ENCODE peak calls at places on chromosome 21, in six cellular contexts. One of them, this sample, is unnamed.
A peak's percentile ranks its signal among the peaks of the same experiment; 100 is the strongest.

GRCh38 chr21:35868005-35868868 is 192.1 kb downstream of the SETD4 start:
- DNase-seq in lung: no peak
- DNase-seq in AG09309: no peak
- DNase-seq in fibroblast of pulmonary artery: no peak
- DNase-seq in H9: no peak
- DNase-seq in BE2C: no peak
- DNase-seq in this sample: no peak

GRCh38 chr21:42107881-42108553 is 36.9 kb downstream of the UMODL1 start:
- DNase-seq in lung: peak; percentile 65
- DNase-seq in AG09309: no peak
- DNase-seq in fibroblast of pulmonary artery: peak; percentile 62
- DNase-seq in H9: peak; percentile 85
- DNase-seq in BE2C: peak; percentile 69
- DNase-seq in this sample: peak; percentile 90

GRCh38 chr21:41439245-41439644 is 13.2 kb downstream of the MX1 start:
- DNase-seq in lung: no peak
- DNase-seq in AG09309: no peak
- DNase-seq in fibroblast of pulmonary artery: no peak
- DNase-seq in H9: no peak
- DNase-seq in BE2C: no peak
- DNase-seq in this sample: no peak

GRCh38 chr21:14058566-14058965 is 152.2 kb downstream of the LIPI start:
- DNase-seq in lung: no peak
- DNase-seq in AG09309: no peak
- DNase-seq in fibroblast of pulmonary artery: no peak
- DNase-seq in H9: no peak
- DNase-seq in BE2C: no peak
- DNase-seq in this sample: no peak

GRCh38 chr21:41759214-41759840 is 7.5 kb downstream of the RIPK4 start:
- DNase-seq in lung: no peak
- DNase-seq in AG09309: no peak
- DNase-seq in fibroblast of pulmonary artery: no peak
- DNase-seq in H9: no peak
- DNase-seq in BE2C: no peak
- DNase-seq in this sample: no peak

GRCh38 chr21:39348040-39348354 is 891 bp downstream of the HMGN1 start:
- DNase-seq in lung: no peak
- DNase-seq in AG09309: no peak
- DNase-seq in fibroblast of pulmonary artery: no peak
- DNase-seq in H9: no peak
- DNase-seq in BE2C: no peak
- DNase-seq in this sample: no peak

GRCh38 chr21:41817228-41817627 is 50.4 kb upstream of the RIPK4 start:
- DNase-seq in lung: peak; percentile 44
- DNase-seq in AG09309: peak; percentile 55
- DNase-seq in fibroblast of pulmonary artery: peak; percentile 67
- DNase-seq in H9: peak; percentile 57
- DNase-seq in BE2C: peak; percentile 55
- DNase-seq in this sample: peak; percentile 89

GRCh38 chr21:39660191-39660590 is 47.5 kb downstream of the B3GALT5 start:
- DNase-seq in lung: no peak
- DNase-seq in AG09309: peak; percentile 16
- DNase-seq in fibroblast of pulmonary artery: peak; percentile 28
- DNase-seq in H9: no peak
- DNase-seq in BE2C: peak; percentile 22
- DNase-seq in this sample: no peak

GRCh38 chr21:15645830-15646229 is 84.0 kb upstream of the USP25 start:
- DNase-seq in lung: no peak
- DNase-seq in AG09309: no peak
- DNase-seq in fibroblast of pulmonary artery: no peak
- DNase-seq in H9: no peak
- DNase-seq in BE2C: no peak
- DNase-seq in this sample: no peak

GRCh38 chr21:41023936-41024335 is 144.0 kb upstream of the BACE2 start:
- DNase-seq in lung: no peak
- DNase-seq in AG09309: no peak
- DNase-seq in fibroblast of pulmonary artery: no peak
- DNase-seq in H9: no peak
- DNase-seq in BE2C: no peak
- DNase-seq in this sample: no peak

GRCh38 chr21:15441060-15441493 is 288.7 kb upstream of the USP25 start:
- DNase-seq in lung: no peak
- DNase-seq in AG09309: no peak
- DNase-seq in fibroblast of pulmonary artery: no peak
- DNase-seq in H9: no peak
- DNase-seq in BE2C: no peak
- DNase-seq in this sample: no peak

GRCh38 chr21:30831194-30831765 is 1.7 kb upstream of the KRTAP7-1 start:
- DNase-seq in lung: no peak
- DNase-seq in AG09309: no peak
- DNase-seq in fibroblast of pulmonary artery: peak; percentile 10
- DNase-seq in H9: peak; percentile 53
- DNase-seq in BE2C: peak; percentile 40
- DNase-seq in this sample: peak; percentile 20

GRCh38 chr21:41318218-41318617 is 1.6 kb downstream of the FAM3B start:
- DNase-seq in lung: no peak
- DNase-seq in AG09309: no peak
- DNase-seq in fibroblast of pulmonary artery: no peak
- DNase-seq in H9: no peak
- DNase-seq in BE2C: no peak
- DNase-seq in this sample: no peak

GRCh38 chr21:31172328-31172727 is 134.1 kb upstream of the KRTAP19-8 start:
- DNase-seq in lung: no peak
- DNase-seq in AG09309: no peak
- DNase-seq in fibroblast of pulmonary artery: no peak
- DNase-seq in H9: no peak
- DNase-seq in BE2C: peak; percentile 22
- DNase-seq in this sample: no peak

GRCh38 chr21:42474982-42475381 is 21.0 kb downstream of the RSPH1 start:
- DNase-seq in lung: no peak
- DNase-seq in AG09309: no peak
- DNase-seq in fibroblast of pulmonary artery: no peak
- DNase-seq in H9: no peak
- DNase-seq in BE2C: no peak
- DNase-seq in this sample: no peak

GRCh38 chr21:36960676-36961284 is 5.7 kb downstream of the HLCS start:
- DNase-seq in lung: no peak
- DNase-seq in AG09309: no peak
- DNase-seq in fibroblast of pulmonary artery: no peak
- DNase-seq in H9: no peak
- DNase-seq in BE2C: no peak
- DNase-seq in this sample: no peak

GRCh38 chr21:39048064-39048463 is 135.2 kb downstream of the PSMG1 start:
- DNase-seq in lung: no peak
- DNase-seq in AG09309: no peak
- DNase-seq in fibroblast of pulmonary artery: peak; percentile 85
- DNase-seq in H9: peak; percentile 86
- DNase-seq in BE2C: peak; percentile 62
- DNase-seq in this sample: no peak

GRCh38 chr21:15731243-15731613 is 1.4 kb downstream of the USP25 start:
- DNase-seq in lung: no peak
- DNase-seq in AG09309: no peak
- DNase-seq in fibroblast of pulmonary artery: no peak
- DNase-seq in H9: no peak
- DNase-seq in BE2C: no peak
- DNase-seq in this sample: no peak

GRCh38 chr21:33854604-33855003 is 61.0 kb downstream of the ATP5PO start:
- DNase-seq in lung: no peak
- DNase-seq in AG09309: no peak
- DNase-seq in fibroblast of pulmonary artery: no peak
- DNase-seq in H9: no peak
- DNase-seq in BE2C: no peak
- DNase-seq in this sample: no peak

GRCh38 chr21:17610862-17611261 is 1.8 kb downstream of the BTG3 start:
- DNase-seq in lung: no peak
- DNase-seq in AG09309: no peak
- DNase-seq in fibroblast of pulmonary artery: peak; percentile 30
- DNase-seq in H9: no peak
- DNase-seq in BE2C: peak; percentile 17
- DNase-seq in this sample: no peak

GRCh38 chr21:17757671-17758070 is 61.5 kb downstream of the C21orf91 start:
- DNase-seq in lung: no peak
- DNase-seq in AG09309: no peak
- DNase-seq in fibroblast of pulmonary artery: no peak
- DNase-seq in H9: no peak
- DNase-seq in BE2C: no peak
- DNase-seq in this sample: no peak

GRCh38 chr21:41976611-41977010 is 22.8 kb upstream of the C2CD2 start:
- DNase-seq in lung: no peak
- DNase-seq in AG09309: no peak
- DNase-seq in fibroblast of pulmonary artery: no peak
- DNase-seq in H9: no peak
- DNase-seq in BE2C: no peak
- DNase-seq in this sample: no peak

GRCh38 chr21:17925900-17926299 is 106.7 kb upstream of the C21orf91 start:
- DNase-seq in lung: no peak
- DNase-seq in AG09309: no peak
- DNase-seq in fibroblast of pulmonary artery: peak; percentile 45
- DNase-seq in H9: no peak
- DNase-seq in BE2C: peak; percentile 28
- DNase-seq in this sample: no peak

GRCh38 chr21:15669247-15669646 is 60.5 kb upstream of the USP25 start:
- DNase-seq in lung: no peak
- DNase-seq in AG09309: no peak
- DNase-seq in fibroblast of pulmonary artery: peak; percentile 42
- DNase-seq in H9: no peak
- DNase-seq in BE2C: no peak
- DNase-seq in this sample: no peak

GRCh38 chr21:16308269-16308668 is 578.5 kb downstream of the USP25 start:
- DNase-seq in lung: no peak
- DNase-seq in AG09309: no peak
- DNase-seq in fibroblast of pulmonary artery: peak; percentile 21
- DNase-seq in H9: no peak
- DNase-seq in BE2C: no peak
- DNase-seq in this sample: peak; percentile 10

GRCh38 chr21:35217504-35218060 is 168.5 kb upstream of the RUNX1 start:
- DNase-seq in lung: peak; percentile 56
- DNase-seq in AG09309: peak; percentile 62
- DNase-seq in fibroblast of pulmonary artery: peak; percentile 74
- DNase-seq in H9: peak; percentile 45
- DNase-seq in BE2C: no peak
- DNase-seq in this sample: no peak

GRCh38 chr21:14901482-14901958 is 163.3 kb downstream of the NRIP1 start:
- DNase-seq in lung: no peak
- DNase-seq in AG09309: no peak
- DNase-seq in fibroblast of pulmonary artery: no peak
- DNase-seq in H9: no peak
- DNase-seq in BE2C: no peak
- DNase-seq in this sample: peak; percentile 38

GRCh38 chr21:15682182-15682895 is 47.4 kb upstream of the USP25 start:
- DNase-seq in lung: no peak
- DNase-seq in AG09309: peak; percentile 27
- DNase-seq in fibroblast of pulmonary artery: peak; percentile 92
- DNase-seq in H9: no peak
- DNase-seq in BE2C: no peak
- DNase-seq in this sample: no peak

GRCh38 chr21:46661211-46661625 is 25.7 kb downstream of the PRMT2 start:
- DNase-seq in lung: peak; percentile 46
- DNase-seq in AG09309: peak; percentile 43
- DNase-seq in fibroblast of pulmonary artery: peak; percentile 87
- DNase-seq in H9: peak; percentile 80
- DNase-seq in BE2C: peak; percentile 70
- DNase-seq in this sample: peak; percentile 91
- TF ChIP-seq CTCF in lung: peak; percentile 29
- TF ChIP-seq CTCF in AG09309: peak; percentile 68
- TF ChIP-seq CTCF in fibroblast of pulmonary artery: peak; percentile 57
- TF ChIP-seq CTCF in H9: peak; percentile 98
- TF ChIP-seq CTCF in BE2C: peak; percentile 66
- TF ChIP-seq CTCF in this sample: peak; percentile 35

DNA sequence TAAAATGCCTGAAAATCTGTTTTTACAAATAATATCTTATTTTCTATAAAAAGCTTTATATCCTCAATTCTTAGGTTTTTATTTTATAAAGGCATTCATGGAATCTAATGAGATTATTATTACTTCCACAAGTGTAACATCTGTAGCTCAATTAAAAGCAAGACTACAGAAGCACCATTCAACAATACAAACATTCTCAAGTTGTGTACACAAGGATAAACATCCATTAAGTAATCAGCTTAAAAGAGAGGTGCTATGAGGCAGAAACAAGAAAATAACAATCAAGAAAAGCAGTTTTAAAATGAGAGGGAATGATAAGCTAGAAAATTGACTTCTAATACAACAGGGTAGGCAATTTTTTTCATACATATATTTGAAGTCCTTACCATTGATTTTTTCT is 326.1 kb downstream of the MRPL39 start:
- DNase-seq in lung: no peak
- DNase-seq in AG09309: no peak
- DNase-seq in fibroblast of pulmonary artery: no peak
- DNase-seq in H9: no peak
- DNase-seq in BE2C: no peak
- DNase-seq in this sample: no peak
- TF ChIP-seq CTCF in lung: no peak
- TF ChIP-seq CTCF in AG09309: no peak
- TF ChIP-seq CTCF in fibroblast of pulmonary artery: no peak
- TF ChIP-seq CTCF in H9: no peak
- TF ChIP-seq CTCF in BE2C: no peak
- TF ChIP-seq CTCF in this sample: no peak

DNA sequence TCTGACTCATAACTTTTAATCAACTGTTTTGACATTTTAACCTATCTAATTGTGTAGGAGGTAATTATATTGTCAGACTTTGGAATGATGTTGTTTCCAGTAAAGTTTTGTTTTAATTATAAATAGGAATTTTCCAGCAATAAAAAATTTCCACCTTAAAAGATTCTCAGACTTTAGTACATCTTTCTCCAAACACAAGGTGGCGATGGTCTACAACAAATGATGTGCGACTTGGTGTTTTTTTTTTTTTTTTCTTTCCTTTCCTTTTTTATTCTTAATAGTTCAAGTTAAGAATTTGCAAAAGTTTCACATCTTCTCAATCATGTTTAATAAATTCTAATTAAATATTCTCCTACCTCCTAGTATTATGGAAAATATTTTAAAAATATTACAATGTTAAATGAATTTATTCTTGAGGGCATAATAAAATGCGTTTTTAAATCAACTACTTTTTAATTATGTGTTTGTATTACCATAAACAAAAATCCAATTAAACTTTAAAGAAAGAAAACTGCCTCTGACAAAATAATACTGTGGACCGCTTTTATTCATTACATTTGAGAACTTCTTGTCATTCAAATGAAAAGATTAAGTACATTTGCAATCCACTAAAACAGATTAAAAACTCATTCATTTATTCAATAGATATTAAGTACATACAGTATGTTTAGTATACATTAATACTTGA is 4.4 kb upstream of the ADAMTS1 start:
- DNase-seq in lung: no peak
- DNase-seq in AG09309: no peak
- DNase-seq in fibroblast of pulmonary artery: peak; percentile 83
- DNase-seq in H9: no peak
- DNase-seq in BE2C: peak; percentile 64
- DNase-seq in this sample: no peak
- TF ChIP-seq CTCF in lung: peak; percentile 32
- TF ChIP-seq CTCF in AG09309: peak; percentile 42
- TF ChIP-seq CTCF in fibroblast of pulmonary artery: peak; percentile 58
- TF ChIP-seq CTCF in H9: peak; percentile 77
- TF ChIP-seq CTCF in BE2C: peak; percentile 57
- TF ChIP-seq CTCF in this sample: no peak

GRCh38 chr21:32320726-32321125 is 22.1 kb downstream of the MRAP start:
- DNase-seq in lung: no peak
- DNase-seq in AG09309: no peak
- DNase-seq in fibroblast of pulmonary artery: no peak
- DNase-seq in H9: no peak
- DNase-seq in BE2C: peak; percentile 37
- DNase-seq in this sample: no peak
- TF ChIP-seq CTCF in lung: no peak
- TF ChIP-seq CTCF in AG09309: no peak
- TF ChIP-seq CTCF in fibroblast of pulmonary artery: no peak
- TF ChIP-seq CTCF in H9: no peak
- TF ChIP-seq CTCF in BE2C: no peak
- TF ChIP-seq CTCF in this sample: no peak